ENCODE peak calls at places on chromosomes 13 and 19, in five cellular contexts. N, D, Q, G and S are unnamed samples.

GRCh38 chr13:106262886-106263285 is 272.6 kb downstream of the EFNB2 start:
- DNase-seq in N (no peak), D (no peak), Q (no peak), G (peak), S (no peak)

GRCh38 chr13:107866666-107867623 is 348.4 kb downstream of the LIG4 start:
- DNase-seq in N (peak), D (peak), Q (no peak), G (peak), S (peak)

GRCh38 chr13:48165727-48166126 is 67.3 kb upstream of the ITM2B start:
- DNase-seq in N (no peak), D (no peak), Q (no peak), G (no peak), S (no peak)

GRCh38 chr13:75357576-75358295 is 124.2 kb downstream of the TBC1D4 start:
- DNase-seq in N (peak), D (no peak), Q (no peak), G (peak), S (peak)

GRCh38 chr19:45163156-45163555 is 2.4 kb upstream of the NKPD1 start:
- DNase-seq in N (no peak), D (no peak), Q (no peak), G (no peak), S (no peak)

GRCh38 chr19:51091895-51092873 is 9.5 kb upstream of the KLK14 start:
- DNase-seq in N (no peak), D (no peak), Q (no peak), G (no peak), S (no peak)

GRCh38 chr19:34350161-34350561 is 14.8 kb upstream of the GPI start:
- DNase-seq in N (no peak), D (no peak), Q (no peak), G (peak), S (peak)

GRCh38 chr19:39520541-39521204 is 5.7 kb downstream of the SELENOV start:
- DNase-seq in N (no peak), D (no peak), Q (no peak), G (no peak), S (no peak)

GRCh38 chr19:56367829-56368711 is 25.3 kb downstream of the ZNF582 start:
- DNase-seq in N (peak), D (peak), Q (peak), G (peak), S (peak)

GRCh38 chr19:5321851-5322681 is 18.5 kb downstream of the PTPRS start:
- DNase-seq in N (peak), D (no peak), Q (peak), G (no peak), S (peak)

GRCh38 chr13:45370922-45371406 is 30.0 kb upstream of the TPT1 start:
- DNase-seq in N (peak), D (peak), Q (peak), G (peak), S (peak)

GRCh38 chr13:112443191-112444000 is 67.2 kb downstream of the SPACA7 start:
- DNase-seq in N (peak), D (no peak), Q (peak), G (no peak), S (peak)
- TF ChIP-seq CTCF in N (peak), D (no peak), Q (no peak), G (peak), S (no peak)

GRCh38 chr19:40567040-40567749 is 9.5 kb upstream of the SHKBP1 start:
- DNase-seq in N (no peak), D (no peak), Q (no peak), G (no peak), S (no peak)

GRCh38 chr19:40571005-40571318 is 5.7 kb upstream of the SHKBP1 start:
- DNase-seq in N (no peak), D (no peak), Q (no peak), G (no peak), S (no peak)

GRCh38 chr19:40571831-40572495 is 4.7 kb upstream of the SHKBP1 start:
- DNase-seq in N (no peak), D (no peak), Q (no peak), G (no peak), S (no peak)

GRCh38 chr19:40567750-40568494 is 8.8 kb upstream of the SHKBP1 start:
- DNase-seq in N (no peak), D (no peak), Q (no peak), G (no peak), S (no peak)

DNA sequence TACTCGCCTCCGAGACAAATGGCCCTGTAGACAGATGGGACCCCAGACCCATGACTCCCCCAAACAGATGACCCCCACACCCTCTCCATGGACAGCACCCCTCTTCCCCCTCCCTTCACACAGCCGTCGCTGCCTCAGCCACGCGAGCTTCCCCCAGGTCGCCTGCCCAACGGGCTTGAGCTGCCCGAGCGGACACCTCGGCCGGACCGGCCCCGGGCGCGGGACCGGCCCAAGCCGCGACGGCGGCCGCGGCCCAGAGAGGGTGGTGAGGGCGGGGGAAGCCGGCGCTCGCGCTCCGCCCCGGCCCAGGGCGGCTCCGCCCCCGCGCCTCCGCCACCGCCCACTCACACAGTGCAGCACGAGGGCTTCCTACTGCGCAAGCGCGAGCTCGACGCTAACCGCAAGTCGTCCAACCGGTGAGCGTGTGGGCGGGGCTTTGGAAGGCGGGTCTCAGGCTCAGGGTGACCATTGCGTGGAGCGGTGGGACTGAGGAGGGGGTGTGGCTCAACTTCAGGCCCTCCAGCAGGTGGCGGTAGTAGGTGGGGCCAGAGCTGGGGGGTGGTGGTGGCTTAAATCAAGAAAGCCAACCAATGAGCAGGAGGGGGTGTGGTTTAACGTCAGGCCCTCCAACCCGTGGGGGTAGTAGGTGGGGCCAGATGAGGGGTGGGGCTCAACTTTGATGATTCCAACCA is 6.2 kb upstream of the SHKBP1 start:
- DNase-seq in N (peak), D (peak), Q (peak), G (peak), S (peak)
- TF ChIP-seq CTCF in N (peak), D (peak), Q (peak), G (peak), S (no peak)

GRCh38 chr13:82976499-82976898 is 905.8 kb downstream of the SLITRK1 start:
- DNase-seq in N (no peak), D (no peak), Q (no peak), G (no peak), S (no peak)
- TF ChIP-seq CTCF in N (no peak), D (no peak), Q (no peak), G (peak), S (no peak)

DNA sequence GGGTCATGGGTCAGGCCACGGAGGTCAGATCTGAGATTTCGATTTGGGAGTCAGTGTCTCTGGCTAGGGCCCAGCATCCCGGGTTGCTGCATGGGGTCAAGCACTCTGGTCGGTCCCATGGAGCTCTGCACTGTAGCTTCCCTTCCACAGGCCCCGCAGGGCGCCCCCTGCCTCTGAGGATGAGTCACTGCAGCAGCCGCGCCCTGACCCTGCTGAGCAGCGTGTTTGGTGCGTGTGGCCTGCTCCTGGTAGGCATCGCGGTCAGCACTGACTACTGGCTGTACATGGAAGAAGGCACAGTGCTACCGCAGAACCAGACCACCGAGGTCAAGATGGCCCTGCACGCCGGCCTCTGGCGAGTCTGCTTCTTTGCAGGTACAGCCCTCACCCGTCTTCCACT is 3.6 kb downstream of the CACNG7 start:
- DNase-seq in N (peak), D (no peak), Q (no peak), G (no peak), S (peak)
- TF ChIP-seq CTCF in N (peak), D (no peak), Q (peak), G (no peak), S (peak)

GRCh38 chr13:81493144-81493543 is 1152.2 kb upstream of the SPRY2 start:
- DNase-seq in N (no peak), D (no peak), Q (no peak), G (no peak), S (no peak)

GRCh38 chr13:81488021-81488420 is 1147.1 kb upstream of the SPRY2 start:
- DNase-seq in N (no peak), D (no peak), Q (no peak), G (no peak), S (no peak)

GRCh38 chr13:81487151-81487550 is 1146.2 kb upstream of the SPRY2 start:
- DNase-seq in N (no peak), D (no peak), Q (peak), G (no peak), S (no peak)
- TF ChIP-seq CTCF in N (peak), D (no peak), Q (no peak), G (no peak), S (no peak)